ENCODE peak calls at places on chromosomes 5 and 9, in six cellular contexts. A is AG04449, H is keratinocyte, X is cardiac muscle cell, B is breast epithelium, J is aorta. P is an unnamed sample.

GRCh38 chr9:120876842-120877240 is at the start of gene PHF19:
- DNase-seq in A (no peak), H (no peak), X (peak; percentile 49), B (no peak), J (peak; percentile 70), P (no peak)

GRCh38 chr9:29449294-29449693 is 1876.0 kb upstream of the C9orf72 start:
- DNase-seq in A (no peak), H (no peak), X (no peak), B (no peak), J (no peak), P (no peak)

GRCh38 chr5:97628011-97628410 is 445.0 kb upstream of the RIOK2 start:
- DNase-seq in A (no peak), H (no peak), X (peak; percentile 13), B (no peak), J (no peak), P (no peak)

GRCh38 chr9:121688681-121689080 is 37.2 kb downstream of the DAB2IP start:
- DNase-seq in A (no peak), H (no peak), X (no peak), B (no peak), J (peak; percentile 32), P (no peak)

GRCh38 chr9:19145881-19146280 is 18.6 kb upstream of the PLIN2 start:
- DNase-seq in A (no peak), H (no peak), X (no peak), B (no peak), J (no peak), P (no peak)

GRCh38 chr5:50666261-50667078 is at the start of gene PARP8:
- DNase-seq in A (no peak), H (no peak), X (peak; percentile 65), B (no peak), J (peak; percentile 73), P (no peak)

GRCh38 chr5:149636861-149637246 is 55.6 kb downstream of the ARHGEF37 start:
- DNase-seq in A (no peak), H (no peak), X (peak; percentile 73), B (no peak), J (peak; percentile 85), P (no peak)

GRCh38 chr5:88672644-88673493 is 210.1 kb downstream of the MEF2C start:
- DNase-seq in A (no peak), H (no peak), X (no peak), B (no peak), J (peak; percentile 28), P (no peak)

GRCh38 chr9:135736265-135736978 is 34.4 kb downstream of the KCNT1 start:
- DNase-seq in A (no peak), H (no peak), X (no peak), B (no peak), J (no peak), P (no peak)

GRCh38 chr9:133491656-133491925 is 12.7 kb upstream of the SLC2A6 start:
- DNase-seq in A (no peak), H (no peak), X (no peak), B (no peak), J (no peak), P (no peak)

GRCh38 chr9:134010774-134011173 is 14.5 kb upstream of the BRD3OS start:
- DNase-seq in A (no peak), H (no peak), X (peak; percentile 18), B (no peak), J (no peak), P (no peak)

GRCh38 chr5:77637170-77638074 is 1.1 kb downstream of the OTP start:
- DNase-seq in A (no peak), H (no peak), X (no peak), B (no peak), J (no peak), P (no peak)

GRCh38 chr9:126160067-126160853 is 166.4 kb upstream of the MVB12B start:
- DNase-seq in A (no peak), H (no peak), X (no peak), B (no peak), J (no peak), P (no peak)

GRCh38 chr9:97830884-97831829 is 21.9 kb upstream of the FOXE1 start:
- DNase-seq in A (no peak), H (no peak), X (peak; percentile 20), B (no peak), J (no peak), P (no peak)

GRCh38 chr9:121861501-121862180 is 210.2 kb downstream of the DAB2IP start:
- DNase-seq in A (no peak), H (no peak), X (peak; percentile 23), B (no peak), J (no peak), P (no peak)

GRCh38 chr5:145946112-145946861 is 9.9 kb downstream of the SH3RF2 start:
- DNase-seq in A (peak; percentile 70), H (peak; percentile 92), X (no peak), B (no peak), J (no peak), P (no peak)

GRCh38 chr5:4480528-4481404 is 659.4 kb upstream of the ADAMTS16 start:
- DNase-seq in A (no peak), H (no peak), X (no peak), B (no peak), J (no peak), P (no peak)

GRCh38 chr5:180291234-180291940 is 496 bp downstream of the MAPK9 start:
- DNase-seq in A (no peak), H (no peak), X (no peak), B (no peak), J (no peak), P (no peak)

GRCh38 chr5:178234121-178234752 is 1.6 kb upstream of the PHYKPL start:
- DNase-seq in A (no peak), H (no peak), X (no peak), B (no peak), J (no peak), P (no peak)

GRCh38 chr5:135045488-135045887 is 11.5 kb upstream of the PITX1 start:
- DNase-seq in A (no peak), H (no peak), X (no peak), B (no peak), J (peak; percentile 6), P (no peak)

GRCh38 chr9:133233681-133234432 is 24.8 kb upstream of the OBP2B start:
- DNase-seq in A (no peak), H (no peak), X (no peak), B (no peak), J (no peak), P (no peak)

GRCh38 chr5:143390941-143391340 is 12.5 kb downstream of the NR3C1 start:
- DNase-seq in A (no peak), H (no peak), X (no peak), B (no peak), J (no peak), P (no peak)

GRCh38 chr5:143384865-143385657 is 18.4 kb downstream of the NR3C1 start:
- DNase-seq in A (no peak), H (no peak), X (no peak), B (no peak), J (no peak), P (no peak)

GRCh38 chr5:143393516-143393915 is 10.0 kb downstream of the NR3C1 start:
- DNase-seq in A (no peak), H (no peak), X (no peak), B (no peak), J (no peak), P (no peak)

GRCh38 chr5:143386725-143387124 is 16.8 kb downstream of the NR3C1 start:
- DNase-seq in A (peak; percentile 9), H (no peak), X (peak; percentile 65), B (no peak), J (no peak), P (no peak)

GRCh38 chr5:143390258-143390657 is 13.2 kb downstream of the NR3C1 start:
- DNase-seq in A (no peak), H (no peak), X (no peak), B (no peak), J (no peak), P (no peak)
- H3K4me3 ChIP-seq in A (no peak overlapping the region), H (no peak overlapping the region), X (no peak overlapping the region), B (no peak overlapping the region), J (no peak overlapping the region), P (no peak overlapping the region)

GRCh38 chr9:13278368-13279246 is 885 bp downstream of the MPDZ start:
- DNase-seq in A (no peak), H (no peak), X (peak; percentile 87), B (peak; percentile 59), J (peak; percentile 72), P (no peak)
- H3K4me3 ChIP-seq in A (peak overlapping the region; percentile 69), H (peak overlapping the region; percentile 52), X (peak overlapping the region; percentile 82), B (peak overlapping the region; percentile 74), J (peak overlapping the region; percentile 75), P (no peak overlapping the region)

GRCh38 chr9:113463418-113464285 is at the start of gene RGS3:
- DNase-seq in A (no peak), H (no peak), X (no peak), B (peak; percentile 74), J (peak; percentile 62), P (no peak)

GRCh38 chr9:113462781-113463286 is 693 bp upstream of the RGS3 start:
- DNase-seq in A (no peak), H (no peak), X (no peak), B (no peak), J (no peak), P (no peak)

GRCh38 chr9:113467183-113467582 is 3.7 kb downstream of the RGS3 start:
- DNase-seq in A (no peak), H (no peak), X (no peak), B (no peak), J (no peak), P (no peak)

GRCh38 chr9:113464286-113464660 is 746 bp downstream of the RGS3 start:
- DNase-seq in A (no peak), H (no peak), X (no peak), B (no peak), J (no peak), P (no peak)

GRCh38 chr9:113464672-113465271 is 1.2 kb downstream of the RGS3 start:
- DNase-seq in A (no peak), H (no peak), X (no peak), B (no peak), J (no peak), P (no peak)
- H3K4me3 ChIP-seq in A (no peak overlapping the region), H (no peak overlapping the region), X (peak overlapping the region; percentile 41), B (no peak overlapping the region), J (peak overlapping the region; percentile 22), P (peak overlapping the region; percentile 59)

GRCh38 chr9:92965759-92966517 is 18.6 kb downstream of the FGD3 start:
- DNase-seq in A (no peak), H (no peak), X (no peak), B (peak; percentile 43), J (no peak), P (no peak)

GRCh38 chr9:92962846-92963245 is 15.5 kb downstream of the FGD3 start:
- DNase-seq in A (no peak), H (no peak), X (no peak), B (peak; percentile 33), J (no peak), P (no peak)

GRCh38 chr9:92964981-92965758 is 17.8 kb downstream of the FGD3 start:
- DNase-seq in A (no peak), H (no peak), X (no peak), B (peak; percentile 37), J (peak; percentile 67), P (no peak)

GRCh38 chr9:92963831-92964606 is 16.7 kb downstream of the FGD3 start:
- DNase-seq in A (no peak), H (no peak), X (no peak), B (peak; percentile 45), J (peak; percentile 64), P (peak; percentile 84)

DNA sequence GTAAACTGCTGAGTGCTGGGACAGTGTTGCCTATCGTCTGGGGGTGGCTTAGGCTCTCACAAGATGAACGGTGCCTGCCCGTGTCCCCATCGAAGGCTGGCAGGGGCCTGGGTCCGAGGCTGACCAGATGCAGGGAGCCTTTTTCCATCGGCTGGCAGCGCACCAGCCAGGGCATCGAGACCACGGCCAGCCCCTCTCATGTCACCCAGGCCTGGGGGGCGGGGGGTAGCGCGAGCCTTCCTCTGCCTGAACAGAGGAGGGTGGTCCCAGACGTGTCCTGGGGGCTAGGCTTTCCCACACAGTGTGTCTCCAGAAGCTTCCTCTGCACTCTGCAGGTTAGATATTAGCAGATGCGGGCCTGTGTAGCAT is 17.3 kb downstream of the FGD3 start:
- DNase-seq in A (no peak), H (no peak), X (no peak), B (peak; percentile 47), J (no peak), P (no peak)
- H3K4me3 ChIP-seq in A (no peak overlapping the region), H (no peak overlapping the region), X (no peak overlapping the region), B (peak overlapping the region; percentile 41), J (no peak overlapping the region), P (peak overlapping the region; percentile 66)